ENCODE peak calls at places on chromosomes 1 and 21, in eight cellular contexts. W is hepatocyte, F is HCT116, M is OCI-LY7, Y is neural progenitor cell, O is PC-3, Z is GM23338, H is SK-N-SH. L is an unnamed sample.

GRCh38 chr1:180603223-180603849 is 28.5 kb upstream of the XPR1 start:
- DNase-seq in W (no peak), F (no peak), M (no peak), Y (no peak), O (no peak), Z (no peak), H (no peak), L (no peak)

GRCh38 chr1:18200136-18200717 is 92.6 kb downstream of the IGSF21 start:
- DNase-seq in W (no peak), F (no peak), M (no peak), Y (peak; percentile 35), O (no peak), Z (peak; percentile 74), H (no peak), L (no peak)

GRCh38 chr21:39134288-39134810 is 48.9 kb downstream of the PSMG1 start:
- DNase-seq in W (no peak), F (no peak), M (no peak), Y (no peak), O (no peak), Z (no peak), H (no peak), L (no peak)

GRCh38 chr1:76006234-76006633 is 68.3 kb upstream of the ST6GALNAC3 start:
- DNase-seq in W (peak; percentile 56), F (no peak), M (no peak), Y (no peak), O (peak; percentile 65), Z (no peak), H (no peak), L (no peak)

GRCh38 chr1:18009729-18010075 is 97.9 kb upstream of the IGSF21 start:
- DNase-seq in W (no peak), F (no peak), M (no peak), Y (no peak), O (no peak), Z (no peak), H (no peak), L (no peak)

GRCh38 chr1:118866330-118866729 is 121.8 kb downstream of the TBX15 start:
- DNase-seq in W (no peak), F (no peak), M (no peak), Y (no peak), O (no peak), Z (no peak), H (no peak), L (no peak)

GRCh38 chr1:85495556-85495955 is 30.6 kb upstream of the DDAH1 start:
- DNase-seq in W (no peak), F (peak; percentile 19), M (no peak), Y (no peak), O (peak; percentile 98), Z (no peak), H (no peak), L (no peak)

GRCh38 chr1:175195281-175195680 is 2.7 kb upstream of the KIAA0040 start:
- DNase-seq in W (no peak), F (no peak), M (peak; percentile 60), Y (no peak), O (no peak), Z (no peak), H (no peak), L (no peak)

GRCh38 chr1:221706862-221707582 is 34.9 kb downstream of the DUSP10 start:
- DNase-seq in W (no peak), F (no peak), M (no peak), Y (no peak), O (no peak), Z (no peak), H (no peak), L (no peak)

GRCh38 chr1:81160696-81161095 is 640.0 kb upstream of the ADGRL2 start:
- DNase-seq in W (no peak), F (no peak), M (no peak), Y (no peak), O (no peak), Z (no peak), H (no peak), L (peak; percentile 37)

GRCh38 chr1:214957330-214958137 is 125.0 kb upstream of the KCNK2 start:
- DNase-seq in W (peak; percentile 43), F (no peak), M (no peak), Y (no peak), O (peak; percentile 90), Z (no peak), H (no peak), L (no peak)

GRCh38 chr1:6523566-6523965 is 30.7 kb downstream of the NOL9 start:
- DNase-seq in W (peak; percentile 55), F (peak; percentile 41), M (peak; percentile 34), Y (peak; percentile 64), O (peak; percentile 81), Z (peak; percentile 93), H (peak; percentile 77), L (peak; percentile 13)

GRCh38 chr1:47895436-47895835 is 101.7 kb downstream of the TRABD2B start:
- DNase-seq in W (no peak), F (no peak), M (no peak), Y (no peak), O (no peak), Z (no peak), H (no peak), L (no peak)

GRCh38 chr1:226829105-226829504 is 41.3 kb upstream of the PSEN2 start:
- DNase-seq in W (no peak), F (no peak), M (no peak), Y (no peak), O (no peak), Z (no peak), H (no peak), L (no peak)

GRCh38 chr21:34846601-34847112 is 177.9 kb downstream of the CLIC6 start:
- DNase-seq in W (peak; percentile 58), F (peak; percentile 61), M (no peak), Y (peak; percentile 51), O (peak; percentile 93), Z (no peak), H (no peak), L (no peak)

GRCh38 chr1:155003766-155004351 is 1.3 kb downstream of the ZBTB7B start:
- DNase-seq in W (peak; percentile 63), F (no peak), M (peak; percentile 48), Y (peak; percentile 59), O (peak; percentile 59), Z (peak; percentile 87), H (peak; percentile 80), L (peak; percentile 33)

GRCh38 chr1:186404454-186405051 is 28.9 kb downstream of the ODR4 start:
- DNase-seq in W (peak; percentile 47), F (no peak), M (peak; percentile 44), Y (peak; percentile 20), O (peak; percentile 52), Z (peak; percentile 42), H (peak; percentile 32), L (peak; percentile 86)

GRCh38 chr1:116569776-116570357 is 959 bp downstream of the CD58 start:
- DNase-seq in W (peak; percentile 73), F (peak; percentile 27), M (no peak), Y (peak; percentile 20), O (peak; percentile 66), Z (peak; percentile 35), H (no peak), L (no peak)

GRCh38 chr1:114756949-114757454 is 782 bp downstream of the CSDE1 start:
- DNase-seq in W (peak; percentile 63), F (no peak), M (no peak), Y (peak; percentile 81), O (peak; percentile 37), Z (peak; percentile 76), H (peak; percentile 38), L (peak; percentile 8)

GRCh38 chr1:98315309-98315708 is 346.2 kb upstream of the SNX7 start:
- DNase-seq in W (no peak), F (no peak), M (no peak), Y (no peak), O (peak; percentile 78), Z (no peak), H (no peak), L (no peak)

GRCh38 chr1:234656981-234657651 is 47.1 kb upstream of the IRF2BP2 start:
- DNase-seq in W (no peak), F (peak; percentile 86), M (no peak), Y (no peak), O (peak; percentile 97), Z (no peak), H (peak; percentile 39), L (peak; percentile 11)
- H3K4me3 ChIP-seq in W (no peak overlapping the region), F (no peak overlapping the region), M (no peak overlapping the region), Y (no peak overlapping the region), O (peak overlapping the region; percentile 45), Z (no peak overlapping the region), H (no peak overlapping the region), L (no peak overlapping the region)

DNA sequence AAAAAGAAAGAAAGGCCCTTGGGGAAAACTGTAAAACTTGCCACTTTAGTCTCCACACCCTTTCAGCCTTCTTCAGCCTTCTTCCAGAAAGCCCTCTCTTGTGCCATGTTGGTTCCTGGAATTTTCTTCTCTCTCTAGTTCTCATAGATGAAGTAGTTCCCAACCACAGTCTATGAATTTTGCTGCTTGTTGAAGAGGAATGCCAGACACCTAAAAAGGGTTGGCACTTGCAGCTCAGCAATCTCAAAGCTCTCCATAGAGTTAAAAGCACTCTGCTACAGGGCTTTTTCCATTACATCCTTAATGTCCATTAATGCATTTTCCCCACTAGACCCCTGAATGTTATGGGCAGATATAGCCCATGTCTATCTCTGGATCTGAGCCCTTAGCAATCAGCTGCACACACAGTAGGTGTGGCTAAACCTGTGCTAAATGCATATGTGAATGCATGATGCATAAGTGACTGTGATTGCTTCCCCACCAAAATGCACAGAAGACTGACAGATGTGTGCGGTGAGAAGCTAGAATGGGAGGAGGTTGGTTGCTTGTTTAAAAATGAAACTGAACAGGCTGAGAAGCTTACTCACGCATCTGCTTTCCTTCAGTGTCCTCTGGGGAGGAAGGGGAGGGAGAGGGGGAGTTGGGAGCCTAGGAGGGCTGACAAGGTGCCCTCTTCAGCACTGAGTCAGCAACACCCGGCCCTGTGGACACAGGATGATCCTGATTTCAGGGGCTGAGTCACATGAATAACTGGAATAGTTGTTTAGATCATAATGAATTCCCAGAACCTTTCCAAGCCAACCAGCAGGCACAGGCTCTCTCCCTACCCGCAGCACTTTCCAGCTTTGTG is 146.1 kb upstream of the FGGY start:
- DNase-seq in W (peak; percentile 90), F (peak; percentile 56), M (no peak), Y (no peak), O (peak; percentile 98), Z (no peak), H (peak; percentile 59), L (peak; percentile 71)
- TF ChIP-seq EZH2phosphoT487 in W (no peak), F (no peak), M (no peak), Y (no peak), O (no peak), Z (no peak), H (no peak), L (no peak)

DNA sequence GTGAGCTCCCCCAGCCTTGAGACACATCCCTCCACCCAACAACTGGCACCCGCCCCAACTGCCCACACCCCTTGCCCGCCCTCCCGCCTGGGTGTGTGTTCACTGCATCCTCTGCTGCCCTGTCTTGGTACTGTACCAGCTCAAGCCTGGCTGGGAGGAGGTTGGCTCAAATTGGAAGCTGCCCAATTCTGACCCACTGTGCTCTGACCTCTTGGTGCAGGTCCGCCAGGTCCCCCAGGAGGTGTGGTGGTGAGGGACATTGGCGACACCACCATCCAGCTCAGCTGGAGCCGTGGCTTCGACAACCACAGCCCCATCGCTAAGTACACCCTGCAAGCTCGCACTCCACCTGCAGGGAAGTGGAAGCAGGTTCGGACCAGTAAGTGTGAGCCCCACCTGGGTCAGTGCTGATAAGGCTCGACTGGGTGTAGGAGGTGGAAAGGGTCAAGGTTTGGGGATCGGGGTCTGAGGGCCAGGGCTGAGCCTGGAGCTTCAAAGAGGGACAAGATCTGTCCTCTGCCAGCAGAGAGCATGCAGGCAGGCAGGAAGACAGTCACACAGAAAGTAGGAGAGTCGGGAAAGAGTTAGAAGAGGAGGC is 17.9 kb downstream of the TMEM81 start:
- DNase-seq in W (no peak), F (peak; percentile 10), M (peak; percentile 7), Y (peak; percentile 49), O (peak; percentile 43), Z (no peak), H (peak; percentile 42), L (no peak)
- TF ChIP-seq CTCF in W (peak; percentile 16), F (peak; percentile 63), M (peak; percentile 64), Y (peak; percentile 51), O (peak; percentile 62), Z (no peak), H (peak; percentile 26), L (no peak)

GRCh38 chr1:32716312-32717126 is 13.9 kb upstream of the SYNC start:
- DNase-seq in W (peak; percentile 98), F (peak; percentile 89), M (peak; percentile 85), Y (peak; percentile 86), O (peak; percentile 98), Z (peak; percentile 100), H (peak; percentile 70), L (peak; percentile 96)
- H3K4me3 ChIP-seq in W (no peak overlapping the region), F (peak overlapping the region; percentile 39), M (no peak overlapping the region), Y (peak overlapping the region; percentile 24), O (peak overlapping the region; percentile 31), Z (peak overlapping the region; percentile 21), H (no peak overlapping the region), L (peak overlapping the region; percentile 9)